ENCODE peak calls at places on chromosomes 6 and 20, in seven cellular contexts. One of them, this sample, is unnamed. For H3K9me3, the result is how much of the 10 kb centered on the place peaks cover.

GRCh38 chr6:31829633-31830492 is 2.3 kb downstream of the HSPA1B start:
- DNase-seq in Caco-2: no peak
- DNase-seq in adipocyte: peak
- DNase-seq in Peyer's patch: no peak
- DNase-seq in sigmoid colon: no peak
- DNase-seq in AG04450: no peak
- DNase-seq in CD4-positive, alpha-beta memory T cell: peak
- DNase-seq in this sample: peak

GRCh38 chr6:31927242-31927867 is at the start of gene C2:
- DNase-seq in adipocyte: no peak
- DNase-seq in CD4-positive, alpha-beta memory T cell: no peak
- DNase-seq in Caco-2: no peak
- DNase-seq in sigmoid colon: no peak
- DNase-seq in AG04450: no peak
- DNase-seq in Peyer's patch: no peak
- DNase-seq in this sample: no peak

GRCh38 chr20:63029358-63030121 is 22.8 kb upstream of the BHLHE23 start:
- DNase-seq in adipocyte: no peak
- DNase-seq in AG04450: no peak
- DNase-seq in Caco-2: no peak
- DNase-seq in CD4-positive, alpha-beta memory T cell: no peak
- DNase-seq in Peyer's patch: no peak
- DNase-seq in sigmoid colon: no peak
- DNase-seq in this sample: no peak

GRCh38 chr6:19368511-19368910 is 468.7 kb upstream of the ID4 start:
- DNase-seq in Peyer's patch: no peak
- DNase-seq in CD4-positive, alpha-beta memory T cell: no peak
- DNase-seq in sigmoid colon: no peak
- DNase-seq in Caco-2: no peak
- DNase-seq in adipocyte: peak
- DNase-seq in AG04450: no peak
- DNase-seq in this sample: no peak

GRCh38 chr20:19210426-19211155 is 1.9 kb upstream of the SLC24A3 start:
- DNase-seq in adipocyte: peak
- DNase-seq in CD4-positive, alpha-beta memory T cell: no peak
- DNase-seq in Peyer's patch: no peak
- DNase-seq in AG04450: no peak
- DNase-seq in Caco-2: no peak
- DNase-seq in sigmoid colon: peak
- DNase-seq in this sample: no peak

GRCh38 chr6:149831380-149831820 is 32.8 kb downstream of the LRP11 start:
- DNase-seq in Peyer's patch: no peak
- DNase-seq in CD4-positive, alpha-beta memory T cell: no peak
- DNase-seq in Caco-2: no peak
- DNase-seq in adipocyte: no peak
- DNase-seq in sigmoid colon: no peak
- DNase-seq in AG04450: no peak
- DNase-seq in this sample: no peak

GRCh38 chr20:45946149-45946970 is 11.9 kb downstream of the PCIF1 start:
- DNase-seq in sigmoid colon: peak
- DNase-seq in AG04450: no peak
- DNase-seq in adipocyte: no peak
- DNase-seq in Peyer's patch: peak
- DNase-seq in Caco-2: no peak
- DNase-seq in CD4-positive, alpha-beta memory T cell: peak
- DNase-seq in this sample: no peak

GRCh38 chr6:63543001-63543400 is 29.3 kb upstream of the LOC128125822 start:
- DNase-seq in adipocyte: no peak
- DNase-seq in AG04450: no peak
- DNase-seq in Caco-2: no peak
- DNase-seq in sigmoid colon: no peak
- DNase-seq in Peyer's patch: no peak
- DNase-seq in CD4-positive, alpha-beta memory T cell: no peak
- DNase-seq in this sample: no peak

GRCh38 chr20:37807901-37808751 is 94.8 kb upstream of the VSTM2L start:
- DNase-seq in Peyer's patch: no peak
- DNase-seq in AG04450: no peak
- DNase-seq in sigmoid colon: no peak
- DNase-seq in adipocyte: no peak
- DNase-seq in Caco-2: no peak
- DNase-seq in CD4-positive, alpha-beta memory T cell: no peak
- DNase-seq in this sample: no peak

GRCh38 chr6:44235269-44235668 is 11.6 kb upstream of the HSP90AB1 start:
- DNase-seq in adipocyte: no peak
- DNase-seq in AG04450: no peak
- DNase-seq in CD4-positive, alpha-beta memory T cell: no peak
- DNase-seq in Caco-2: no peak
- DNase-seq in sigmoid colon: no peak
- DNase-seq in Peyer's patch: no peak
- DNase-seq in this sample: no peak

GRCh38 chr6:91083226-91083625 is 496.4 kb upstream of the MAP3K7 start:
- DNase-seq in Peyer's patch: no peak
- DNase-seq in CD4-positive, alpha-beta memory T cell: no peak
- DNase-seq in AG04450: no peak
- DNase-seq in sigmoid colon: no peak
- DNase-seq in Caco-2: no peak
- DNase-seq in adipocyte: no peak
- DNase-seq in this sample: no peak

GRCh38 chr6:37339911-37340638 is 13.7 kb upstream of the RNF8 start:
- DNase-seq in sigmoid colon: no peak
- DNase-seq in AG04450: no peak
- DNase-seq in Peyer's patch: no peak
- DNase-seq in CD4-positive, alpha-beta memory T cell: no peak
- DNase-seq in adipocyte: no peak
- DNase-seq in Caco-2: no peak
- DNase-seq in this sample: no peak

GRCh38 chr20:34302312-34302722 is 838 bp downstream of the AHCY start:
- DNase-seq in sigmoid colon: no peak
- DNase-seq in adipocyte: no peak
- DNase-seq in Peyer's patch: no peak
- DNase-seq in CD4-positive, alpha-beta memory T cell: no peak
- DNase-seq in AG04450: no peak
- DNase-seq in Caco-2: no peak
- DNase-seq in this sample: no peak

GRCh38 chr6:28478518-28478917 is 35.2 kb upstream of the ZSCAN23 start:
- DNase-seq in CD4-positive, alpha-beta memory T cell: no peak
- DNase-seq in sigmoid colon: no peak
- DNase-seq in Caco-2: no peak
- DNase-seq in AG04450: no peak
- DNase-seq in adipocyte: no peak
- DNase-seq in Peyer's patch: no peak
- DNase-seq in this sample: no peak

GRCh38 chr6:45148278-45148677 is 179.9 kb upstream of the RUNX2 start:
- DNase-seq in sigmoid colon: no peak
- DNase-seq in Peyer's patch: no peak
- DNase-seq in Caco-2: no peak
- DNase-seq in CD4-positive, alpha-beta memory T cell: no peak
- DNase-seq in AG04450: no peak
- DNase-seq in adipocyte: peak
- DNase-seq in this sample: no peak

GRCh38 chr6:36355819-36356218 is 19.1 kb upstream of the BNIP5 start:
- DNase-seq in adipocyte: no peak
- DNase-seq in sigmoid colon: no peak
- DNase-seq in Caco-2: no peak
- DNase-seq in Peyer's patch: no peak
- DNase-seq in AG04450: no peak
- DNase-seq in CD4-positive, alpha-beta memory T cell: no peak
- DNase-seq in this sample: no peak

GRCh38 chr6:140993515-140993914 is 1139.2 kb upstream of the GJE1 start:
- DNase-seq in sigmoid colon: no peak
- DNase-seq in Peyer's patch: no peak
- DNase-seq in adipocyte: no peak
- DNase-seq in AG04450: no peak
- DNase-seq in CD4-positive, alpha-beta memory T cell: no peak
- DNase-seq in Caco-2: no peak
- DNase-seq in this sample: no peak

GRCh38 chr6:19838442-19839236 is 1.5 kb downstream of the ID4 start:
- DNase-seq in sigmoid colon: peak
- DNase-seq in Caco-2: no peak
- DNase-seq in Peyer's patch: no peak
- DNase-seq in AG04450: no peak
- DNase-seq in adipocyte: peak
- DNase-seq in CD4-positive, alpha-beta memory T cell: no peak
- DNase-seq in this sample: no peak

GRCh38 chr20:52152416-52152815 is 39.2 kb downstream of the ZFP64 start:
- DNase-seq in Peyer's patch: no peak
- DNase-seq in CD4-positive, alpha-beta memory T cell: no peak
- DNase-seq in adipocyte: no peak
- DNase-seq in Caco-2: no peak
- DNase-seq in sigmoid colon: no peak
- DNase-seq in AG04450: no peak
- DNase-seq in this sample: no peak

GRCh38 chr6:8238772-8239683 is 136.7 kb upstream of the EEF1E1 start:
- DNase-seq in CD4-positive, alpha-beta memory T cell: no peak
- DNase-seq in adipocyte: peak
- DNase-seq in Peyer's patch: no peak
- DNase-seq in AG04450: no peak
- DNase-seq in sigmoid colon: no peak
- DNase-seq in Caco-2: no peak
- DNase-seq in this sample: no peak

GRCh38 chr6:43803055-43803782 is 33.2 kb downstream of the VEGFA start:
- DNase-seq in Peyer's patch: no peak
- DNase-seq in CD4-positive, alpha-beta memory T cell: no peak
- DNase-seq in Caco-2: peak
- DNase-seq in adipocyte: peak
- DNase-seq in sigmoid colon: no peak
- DNase-seq in AG04450: no peak
- DNase-seq in this sample: no peak

GRCh38 chr20:33947709-33948295 is 45.9 kb upstream of the RALY start:
- DNase-seq in CD4-positive, alpha-beta memory T cell: peak
- DNase-seq in sigmoid colon: no peak
- DNase-seq in Peyer's patch: no peak
- DNase-seq in Caco-2: peak
- DNase-seq in AG04450: no peak
- DNase-seq in adipocyte: peak
- DNase-seq in this sample: peak

GRCh38 chr6:2848851-2849250 is 7.2 kb upstream of the SERPINB1 start:
- DNase-seq in AG04450: no peak
- DNase-seq in Peyer's patch: peak
- DNase-seq in adipocyte: no peak
- DNase-seq in Caco-2: no peak
- DNase-seq in sigmoid colon: no peak
- DNase-seq in CD4-positive, alpha-beta memory T cell: peak
- DNase-seq in this sample: peak

GRCh38 chr6:161744211-161745067 is 470.6 kb upstream of the AGPAT4 start:
- DNase-seq in CD4-positive, alpha-beta memory T cell: no peak
- DNase-seq in sigmoid colon: no peak
- DNase-seq in AG04450: no peak
- DNase-seq in Peyer's patch: no peak
- DNase-seq in Caco-2: no peak
- DNase-seq in adipocyte: peak
- DNase-seq in this sample: no peak

DNA sequence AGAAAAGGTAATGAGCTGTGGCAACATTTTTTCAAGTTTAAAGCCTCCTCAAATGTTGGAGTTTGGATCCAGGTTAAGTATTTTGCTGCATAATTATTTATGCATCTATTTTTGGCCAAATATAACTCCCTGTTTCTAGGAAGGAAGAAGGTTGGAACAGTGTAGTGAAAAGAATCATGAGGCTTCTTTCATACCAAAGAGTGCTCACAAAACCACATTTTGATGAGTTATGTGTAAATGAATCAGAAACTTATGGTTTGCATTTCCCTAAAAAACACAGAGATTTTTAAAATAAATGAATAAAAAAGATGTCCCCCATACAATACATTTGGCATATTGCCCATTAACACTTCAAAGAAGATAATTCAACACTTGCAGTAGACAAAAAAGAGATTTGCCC is 246.9 kb upstream of the PRDM1 start:
- DNase-seq in AG04450: no peak
- DNase-seq in Caco-2: no peak
- DNase-seq in Peyer's patch: no peak
- DNase-seq in adipocyte: peak
- DNase-seq in CD4-positive, alpha-beta memory T cell: no peak
- DNase-seq in sigmoid colon: no peak
- DNase-seq in this sample: no peak
- H3K9me3 ChIP-seq in AG04450: under half
- H3K9me3 ChIP-seq in Caco-2: under half
- H3K9me3 ChIP-seq in Peyer's patch: under half
- H3K9me3 ChIP-seq in adipocyte: under half
- H3K9me3 ChIP-seq in CD4-positive, alpha-beta memory T cell: under half
- H3K9me3 ChIP-seq in sigmoid colon: under half
- H3K9me3 ChIP-seq in this sample: under half

DNA sequence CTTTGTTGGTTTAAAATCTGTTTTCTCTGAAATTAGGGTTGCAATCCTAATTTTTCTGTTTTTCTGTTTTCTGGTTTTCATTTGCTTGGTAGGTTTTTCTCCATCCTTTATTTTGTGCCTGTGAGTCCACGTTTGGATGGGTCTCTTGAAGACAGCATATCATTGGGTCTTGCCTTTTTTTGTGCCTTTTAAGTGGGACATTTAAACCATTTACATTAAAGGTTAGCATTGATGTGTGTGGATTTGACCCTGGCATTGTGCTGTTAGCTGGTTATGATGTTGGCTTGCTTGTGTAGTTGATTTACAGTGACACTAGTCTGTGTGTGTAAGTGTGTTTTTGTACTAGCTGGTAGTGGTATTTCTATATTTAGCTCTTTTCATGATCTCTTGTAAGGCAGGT is 28.0 kb upstream of the CST5 start:
- DNase-seq in Peyer's patch: no peak
- DNase-seq in adipocyte: no peak
- DNase-seq in Caco-2: no peak
- DNase-seq in CD4-positive, alpha-beta memory T cell: no peak
- DNase-seq in AG04450: no peak
- DNase-seq in sigmoid colon: no peak
- DNase-seq in this sample: no peak
- H3K9me3 ChIP-seq in Peyer's patch: under half
- H3K9me3 ChIP-seq in adipocyte: under half
- H3K9me3 ChIP-seq in Caco-2: under half
- H3K9me3 ChIP-seq in CD4-positive, alpha-beta memory T cell: under half
- H3K9me3 ChIP-seq in AG04450: under half
- H3K9me3 ChIP-seq in sigmoid colon: under half
- H3K9me3 ChIP-seq in this sample: under half

GRCh38 chr20:55390791-55391190 is 614.5 kb downstream of the CBLN4 start:
- DNase-seq in CD4-positive, alpha-beta memory T cell: no peak
- DNase-seq in adipocyte: no peak
- DNase-seq in Caco-2: no peak
- DNase-seq in sigmoid colon: no peak
- DNase-seq in AG04450: no peak
- DNase-seq in Peyer's patch: no peak
- DNase-seq in this sample: no peak

DNA sequence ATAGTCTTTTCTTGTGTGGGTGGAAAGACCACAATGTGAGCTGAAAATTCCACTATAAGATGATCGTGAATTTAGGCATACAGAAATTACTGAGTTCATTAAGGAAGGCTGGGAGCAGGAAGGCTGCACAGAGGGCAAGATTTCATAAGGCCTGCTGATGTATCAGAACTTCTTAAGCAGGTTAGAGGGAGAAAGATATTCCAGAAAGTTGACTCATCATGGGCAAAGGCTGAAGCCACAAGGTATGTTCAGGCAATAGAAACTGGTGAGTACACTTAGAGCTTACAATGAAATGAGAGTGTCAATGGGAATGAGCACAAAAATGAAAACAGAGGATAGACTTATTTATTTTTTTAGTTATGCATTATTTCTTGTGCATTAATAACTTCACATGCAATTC is 618.6 kb downstream of the CBLN4 start:
- DNase-seq in Peyer's patch: no peak
- DNase-seq in Caco-2: no peak
- DNase-seq in sigmoid colon: no peak
- DNase-seq in AG04450: no peak
- DNase-seq in adipocyte: no peak
- DNase-seq in CD4-positive, alpha-beta memory T cell: no peak
- DNase-seq in this sample: no peak
- H3K9me3 ChIP-seq in Peyer's patch: under half
- H3K9me3 ChIP-seq in Caco-2: under half
- H3K9me3 ChIP-seq in sigmoid colon: under half
- H3K9me3 ChIP-seq in AG04450: under half
- H3K9me3 ChIP-seq in adipocyte: under half
- H3K9me3 ChIP-seq in CD4-positive, alpha-beta memory T cell: under half
- H3K9me3 ChIP-seq in this sample: under half

GRCh38 chr6:164303092-164304007 is 888.8 kb downstream of the QKI start:
- DNase-seq in adipocyte: no peak
- DNase-seq in AG04450: no peak
- DNase-seq in Peyer's patch: no peak
- DNase-seq in sigmoid colon: peak
- DNase-seq in Caco-2: no peak
- DNase-seq in CD4-positive, alpha-beta memory T cell: no peak
- DNase-seq in this sample: no peak
- H3K9me3 ChIP-seq in adipocyte: under half
- H3K9me3 ChIP-seq in AG04450: under half
- H3K9me3 ChIP-seq in Peyer's patch: under half
- H3K9me3 ChIP-seq in sigmoid colon: under half
- H3K9me3 ChIP-seq in Caco-2: under half
- H3K9me3 ChIP-seq in CD4-positive, alpha-beta memory T cell: under half
- H3K9me3 ChIP-seq in this sample: under half